ENCODE peak calls at places on chromosomes 4 and X, in seven cellular contexts. U is H9, N is IMR-90, T is mesendoderm, H is neuronal stem cell, Z is mesenchymal stem cell, Q is H1. P is an unnamed sample.
A peak's percentile ranks its signal among the peaks of the same experiment; 100 is the strongest.

GRCh38 chr4:150619032-150619431 is 37.1 kb downstream of the MAB21L2 start:
- DNase-seq in U (no peak), N (peak; percentile 6), T (no peak), H (no peak), Z (no peak), Q (no peak), P (no peak)

GRCh38 chrX:104136241-104137019 is 20.4 kb downstream of the SLC25A53 start:
- DNase-seq in U (peak; percentile 66), N (peak; percentile 91), T (peak; percentile 81), H (peak; percentile 68), Z (peak; percentile 83), Q (no peak), P (peak; percentile 42)

GRCh38 chrX:19602866-19603620 is 87.7 kb upstream of the MAP3K15 start:
- DNase-seq in U (no peak), N (peak; percentile 82), T (peak; percentile 85), H (no peak), Z (peak; percentile 67), Q (no peak), P (peak; percentile 78)

GRCh38 chr4:113437124-113437523 is 324.4 kb downstream of the CAMK2D start:
- DNase-seq in U (no peak), N (no peak), T (no peak), H (no peak), Z (peak; percentile 71), Q (no peak), P (no peak)

GRCh38 chr4:19010766-19011165 is 989.2 kb upstream of the LCORL start:
- DNase-seq in U (no peak), N (no peak), T (peak; percentile 74), H (no peak), Z (no peak), Q (peak; percentile 7), P (no peak)

GRCh38 chrX:103254921-103255455 is at the start of gene TCEAL8:
- DNase-seq in U (peak; percentile 90), N (peak; percentile 74), T (peak; percentile 94), H (peak; percentile 50), Z (peak; percentile 84), Q (peak; percentile 31), P (peak; percentile 75)

GRCh38 chr4:54281060-54281781 is 52.1 kb downstream of the PDGFRA start:
- DNase-seq in U (no peak), N (peak; percentile 93), T (no peak), H (no peak), Z (peak; percentile 82), Q (no peak), P (no peak)

GRCh38 chrX:17553451-17553850 is 178.5 kb downstream of the NHS start:
- DNase-seq in U (peak; percentile 59), N (peak; percentile 70), T (peak; percentile 36), H (no peak), Z (peak; percentile 4), Q (no peak), P (peak; percentile 14)

GRCh38 chrX:32155044-32155638 is 1056.2 kb downstream of the DMD start:
- DNase-seq in U (no peak), N (no peak), T (no peak), H (peak; percentile 41), Z (no peak), Q (no peak), P (no peak)

GRCh38 chrX:41785685-41786084 is 61.7 kb downstream of the GPR82 start:
- DNase-seq in U (no peak), N (peak; percentile 63), T (no peak), H (no peak), Z (no peak), Q (no peak), P (no peak)

GRCh38 chr4:147960971-147961370 is 229.1 kb downstream of the ARHGAP10 start:
- DNase-seq in U (no peak), N (no peak), T (no peak), H (no peak), Z (no peak), Q (no peak), P (no peak)

GRCh38 chrX:9862525-9862924 is 76.3 kb downstream of the SHROOM2 start:
- DNase-seq in U (no peak), N (no peak), T (no peak), H (no peak), Z (no peak), Q (no peak), P (peak; percentile 82)

GRCh38 chrX:55026143-55026542 is 4.6 kb downstream of the ALAS2 start:
- DNase-seq in U (no peak), N (peak; percentile 2), T (no peak), H (no peak), Z (no peak), Q (no peak), P (no peak)

GRCh38 chr4:96606451-96606850 is 766.6 kb downstream of the PDHA2 start:
- DNase-seq in U (no peak), N (no peak), T (no peak), H (no peak), Z (no peak), Q (no peak), P (peak; percentile 43)

GRCh38 chr4:15938182-15938581 is 358 bp downstream of the FGFBP1 start:
- DNase-seq in U (peak; percentile 51), N (no peak), T (peak; percentile 67), H (no peak), Z (no peak), Q (no peak), P (no peak)

DNA sequence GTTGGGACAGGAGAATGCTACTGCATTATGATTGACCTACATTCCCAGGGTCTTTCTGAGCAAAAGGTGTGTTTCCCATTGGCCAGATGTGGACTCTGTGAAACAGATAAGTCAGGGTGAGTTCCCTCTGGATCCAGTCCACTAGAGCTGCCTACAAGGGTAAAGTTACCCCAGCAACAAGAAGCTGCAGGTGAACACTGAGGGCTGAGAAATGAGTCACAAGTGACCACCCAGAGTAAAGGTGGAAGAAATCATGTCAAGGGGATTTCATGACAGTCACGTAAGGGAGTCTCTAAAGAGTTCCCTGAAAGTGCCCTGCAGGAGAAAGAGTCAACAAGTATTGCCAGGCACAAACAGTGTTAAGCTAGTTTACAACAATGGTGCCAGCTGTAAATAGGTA is 16.3 kb downstream of the F8A1 start:
- DNase-seq in U (no peak), N (no peak), T (no peak), H (no peak), Z (no peak), Q (no peak), P (no peak)
- H2AK5ac ChIP-seq in U (no peak overlapping the region), N (no peak overlapping the region), T (no peak overlapping the region), H (no peak overlapping the region), Z (no peak overlapping the region), Q (no peak overlapping the region), P (no peak overlapping the region)

DNA sequence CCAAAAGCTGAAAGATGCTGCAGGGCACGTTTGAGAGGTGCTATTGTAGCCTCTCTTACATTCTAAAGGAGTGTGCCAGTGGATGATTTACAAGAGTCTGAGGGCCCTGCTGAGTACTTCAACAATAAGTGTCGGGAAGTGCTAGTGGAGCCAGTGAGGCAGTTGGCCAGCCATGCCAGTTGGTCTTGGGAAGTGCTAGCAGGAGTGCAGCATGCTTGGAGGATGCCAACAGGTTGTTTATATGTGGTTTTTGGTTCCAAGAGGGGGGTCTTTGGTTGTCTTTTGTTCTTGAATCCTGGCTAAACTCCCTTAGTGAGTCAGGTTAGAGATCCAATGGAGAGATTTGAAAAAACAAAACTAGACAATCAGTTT is 335.3 kb downstream of the PABPC4L start:
- DNase-seq in U (no peak), N (peak; percentile 28), T (peak; percentile 21), H (no peak), Z (peak; percentile 42), Q (no peak), P (no peak)
- H4K8ac ChIP-seq in U (no peak overlapping the region), N (peak overlapping the region; percentile 63), T (no peak overlapping the region), H (no peak overlapping the region), Z (peak overlapping the region; percentile 55), Q (no peak overlapping the region), P (no peak overlapping the region)

GRCh38 chr4:32847466-32847865 is 2127.3 kb downstream of the PCDH7 start:
- DNase-seq in U (no peak), N (no peak), T (no peak), H (peak; percentile 9), Z (peak; percentile 19), Q (no peak), P (no peak)
- H2AK5ac ChIP-seq in U (no peak overlapping the region), N (no peak overlapping the region), T (no peak overlapping the region), H (no peak overlapping the region), Z (no peak overlapping the region), Q (no peak overlapping the region), P (no peak overlapping the region)

GRCh38 chrX:140943513-140943912 is 58.9 kb upstream of the SPANXB1 start:
- DNase-seq in U (no peak), N (no peak), T (no peak), H (no peak), Z (no peak), Q (no peak), P (no peak)
- H4K8ac ChIP-seq in U (no peak overlapping the region), N (no peak overlapping the region), T (no peak overlapping the region), H (no peak overlapping the region), Z (no peak overlapping the region), Q (no peak overlapping the region), P (no peak overlapping the region)

GRCh38 chrX:133983974-133984578 is 1.3 kb downstream of the GPC3 start:
- DNase-seq in U (peak; percentile 36), N (no peak), T (peak; percentile 13), H (no peak), Z (no peak), Q (no peak), P (no peak)
- H2AK5ac ChIP-seq in U (no peak overlapping the region), N (no peak overlapping the region), T (no peak overlapping the region), H (no peak overlapping the region), Z (no peak overlapping the region), Q (no peak overlapping the region), P (no peak overlapping the region)

GRCh38 chrX:106927700-106928099 is 7.5 kb downstream of the CLDN2 start:
- DNase-seq in U (no peak), N (no peak), T (no peak), H (no peak), Z (no peak), Q (no peak), P (no peak)
- H4K8ac ChIP-seq in U (no peak overlapping the region), N (no peak overlapping the region), T (no peak overlapping the region), H (no peak overlapping the region), Z (no peak overlapping the region), Q (no peak overlapping the region), P (no peak overlapping the region)

GRCh38 chr4:73811841-73812240 is 24.6 kb upstream of the CXCL6 start:
- DNase-seq in U (no peak), N (no peak), T (no peak), H (no peak), Z (no peak), Q (no peak), P (no peak)

GRCh38 chr4:73816814-73817213 is 19.7 kb upstream of the CXCL6 start:
- DNase-seq in U (no peak), N (peak; percentile 89), T (no peak), H (no peak), Z (peak; percentile 71), Q (no peak), P (no peak)

GRCh38 chr4:73814679-73815078 is 21.8 kb upstream of the CXCL6 start:
- DNase-seq in U (no peak), N (no peak), T (no peak), H (no peak), Z (no peak), Q (no peak), P (no peak)

GRCh38 chr4:73817341-73817740 is 19.1 kb upstream of the CXCL6 start:
- DNase-seq in U (no peak), N (no peak), T (peak; percentile 7), H (no peak), Z (no peak), Q (no peak), P (no peak)

DNA sequence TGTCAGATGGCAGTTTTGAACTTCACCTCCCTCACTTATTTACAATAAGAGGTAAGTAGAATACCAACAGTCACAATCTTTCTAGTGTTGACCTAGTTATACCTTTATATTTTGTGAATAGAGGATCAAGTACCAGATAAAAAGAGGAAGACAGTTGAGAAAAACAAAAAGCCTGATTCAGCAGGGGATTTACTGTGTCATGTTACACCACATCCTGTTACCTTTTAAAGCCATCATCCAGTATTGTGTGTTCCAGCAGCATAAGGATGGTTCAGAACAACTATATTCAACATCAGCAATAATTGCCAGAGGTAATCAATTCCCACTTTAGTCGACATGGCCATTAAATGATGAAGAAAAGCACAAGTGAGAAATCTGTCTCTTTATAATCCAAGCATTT is 21.3 kb upstream of the CXCL6 start:
- DNase-seq in U (no peak), N (peak; percentile 43), T (no peak), H (no peak), Z (no peak), Q (no peak), P (no peak)
- H2AK5ac ChIP-seq in U (no peak overlapping the region), N (peak overlapping the region; percentile 3), T (no peak overlapping the region), H (no peak overlapping the region), Z (no peak overlapping the region), Q (no peak overlapping the region), P (no peak overlapping the region)

P was measured in trophoblast cell.